ENCODE peak calls at places on chromosomes 12 and 14, in six cellular contexts. L is heart right ventricle, I is transverse colon, J is choroid plexus epithelial cell, A is IMR-90, R is lung. M is an unnamed sample.

GRCh38 chr14:99995700-99996356 is 69.4 kb upstream of the EVL start:
- DNase-seq in L (no peak), I (peak), J (peak), A (peak), R (peak), M (peak)

GRCh38 chr12:101298426-101298825 is 18.5 kb downstream of the UTP20 start:
- DNase-seq in L (no peak), I (no peak), J (peak), A (peak), R (no peak), M (no peak)

GRCh38 chr12:56574210-56574609 is 52.6 kb downstream of the RBMS2 start:
- DNase-seq in L (no peak), I (no peak), J (peak), A (peak), R (no peak), M (no peak)

GRCh38 chr12:12010277-12011031 is 60.3 kb upstream of the BCL2L14 start:
- DNase-seq in L (peak), I (peak), J (peak), A (peak), R (peak), M (peak)

GRCh38 chr12:111192657-111193056 is 176.2 kb downstream of the PHETA1 start:
- DNase-seq in L (no peak), I (no peak), J (peak), A (no peak), R (no peak), M (no peak)

GRCh38 chr12:1533602-1534304 is 60.6 kb downstream of the FBXL14 start:
- DNase-seq in L (no peak), I (peak), J (peak), A (peak), R (no peak), M (no peak)

GRCh38 chr12:62676521-62677307 is 210.1 kb downstream of the MON2 start:
- DNase-seq in L (no peak), I (no peak), J (no peak), A (no peak), R (no peak), M (no peak)

GRCh38 chr12:1920971-1921370 is 2.5 kb upstream of the CACNA2D4 start:
- DNase-seq in L (no peak), I (no peak), J (no peak), A (no peak), R (no peak), M (no peak)

GRCh38 chr12:9881988-9882387 is 699 bp downstream of the KLRF2 start:
- DNase-seq in L (no peak), I (no peak), J (no peak), A (no peak), R (no peak), M (no peak)

GRCh38 chr14:69235708-69236107 is 24.2 kb upstream of the GALNT16 start:
- DNase-seq in L (no peak), I (no peak), J (no peak), A (no peak), R (no peak), M (no peak)

GRCh38 chr14:21846227-21846885 is 172.7 kb upstream of the OR4E1 start:
- DNase-seq in L (no peak), I (peak), J (peak), A (peak), R (peak), M (peak)

GRCh38 chr12:124506145-124506831 is 61.1 kb downstream of the NCOR2 start:
- DNase-seq in L (peak), I (peak), J (peak), A (no peak), R (peak), M (peak)

GRCh38 chr12:79006306-79006705 is 141.7 kb downstream of the SYT1 start:
- DNase-seq in L (no peak), I (no peak), J (peak), A (peak), R (no peak), M (no peak)

GRCh38 chr12:114096461-114096860 is 130.3 kb upstream of the RBM19 start:
- DNase-seq in L (no peak), I (no peak), J (no peak), A (peak), R (no peak), M (no peak)

GRCh38 chr12:52372216-52373154 is 5.2 kb upstream of the KRT85 start:
- DNase-seq in L (peak), I (peak), J (peak), A (peak), R (peak), M (peak)

GRCh38 chr12:8078400-8078799 is 3.7 kb upstream of the NECAP1 start:
- DNase-seq in L (no peak), I (peak), J (peak), A (peak), R (no peak), M (peak)

GRCh38 chr14:93961610-93962009 is 14.8 kb downstream of the ASB2 start:
- DNase-seq in L (no peak), I (no peak), J (no peak), A (no peak), R (no peak), M (no peak)

GRCh38 chr14:76112889-76113611 is 38.7 kb upstream of the GPATCH2L start:
- DNase-seq in L (no peak), I (no peak), J (no peak), A (no peak), R (no peak), M (no peak)

GRCh38 chr12:108815369-108815768 is 42.0 kb downstream of the SSH1 start:
- DNase-seq in L (no peak), I (no peak), J (no peak), A (no peak), R (no peak), M (peak)

GRCh38 chr14:54312166-54312801 is 84.5 kb upstream of the CDKN3 start:
- DNase-seq in L (no peak), I (no peak), J (peak), A (peak), R (no peak), M (no peak)

GRCh38 chr14:106203438-106203837 is 677.1 kb downstream of the TMEM121 start:
- DNase-seq in L (no peak), I (no peak), J (no peak), A (no peak), R (no peak), M (no peak)

GRCh38 chr14:106207316-106207715 is 680.9 kb downstream of the TMEM121 start:
- DNase-seq in L (no peak), I (no peak), J (no peak), A (no peak), R (no peak), M (no peak)

GRCh38 chr14:106201376-106201775 is 675.0 kb downstream of the TMEM121 start:
- DNase-seq in L (no peak), I (no peak), J (no peak), A (no peak), R (no peak), M (no peak)

GRCh38 chr14:106200539-106201310 is 674.3 kb downstream of the TMEM121 start:
- DNase-seq in L (no peak), I (no peak), J (no peak), A (no peak), R (no peak), M (no peak)

GRCh38 chr14:106204063-106204462 is 677.7 kb downstream of the TMEM121 start:
- DNase-seq in L (no peak), I (no peak), J (no peak), A (no peak), R (no peak), M (no peak)
- TF ChIP-seq CTCF in L (no peak), I (no peak), J (no peak), A (no peak), R (no peak), M (no peak)

GRCh38 chr12:51321882-51322281 is 2.1 kb downstream of the BIN2 start:
- DNase-seq in L (no peak), I (no peak), J (no peak), A (no peak), R (no peak), M (no peak)

GRCh38 chr12:51318846-51319570 is 5.0 kb downstream of the BIN2 start:
- DNase-seq in L (no peak), I (peak), J (no peak), A (no peak), R (peak), M (peak)

GRCh38 chr12:51322452-51322851 is 1.5 kb downstream of the BIN2 start:
- DNase-seq in L (no peak), I (no peak), J (no peak), A (no peak), R (no peak), M (no peak)

GRCh38 chr12:51320311-51320694 is 3.7 kb downstream of the BIN2 start:
- DNase-seq in L (no peak), I (no peak), J (no peak), A (no peak), R (no peak), M (no peak)

GRCh38 chr12:51320695-51321320 is 3.2 kb downstream of the BIN2 start:
- DNase-seq in L (no peak), I (peak), J (peak), A (peak), R (no peak), M (no peak)
- H3K4me3 ChIP-seq in L (no peak), I (no peak), J (no peak), A (no peak), R (no peak), M (no peak)

GRCh38 chr14:64109821-64110554 is 184.2 kb downstream of the ESR2 start:
- DNase-seq in L (no peak), I (no peak), J (peak), A (peak), R (no peak), M (no peak)
- TF ChIP-seq CTCF in L (no peak), I (no peak), J (no peak), A (no peak), R (no peak), M (no peak)

GRCh38 chr12:128693771-128694170 is 130.0 kb downstream of the SLC15A4 start:
- DNase-seq in L (no peak), I (no peak), J (no peak), A (no peak), R (no peak), M (no peak)

GRCh38 chr12:128693115-128693514 is 130.6 kb downstream of the SLC15A4 start:
- DNase-seq in L (no peak), I (no peak), J (no peak), A (no peak), R (no peak), M (no peak)

GRCh38 chr12:128687851-128688250 is 135.9 kb downstream of the SLC15A4 start:
- DNase-seq in L (no peak), I (no peak), J (no peak), A (no peak), R (no peak), M (no peak)

GRCh38 chr12:128694445-128694844 is 129.3 kb downstream of the SLC15A4 start:
- DNase-seq in L (no peak), I (no peak), J (no peak), A (no peak), R (no peak), M (no peak)

GRCh38 chr12:128690641-128691040 is 133.1 kb downstream of the SLC15A4 start:
- DNase-seq in L (no peak), I (no peak), J (no peak), A (no peak), R (no peak), M (no peak)
- H3K4me3 ChIP-seq in L (no peak), I (no peak), J (no peak), A (no peak), R (no peak), M (no peak)

GRCh38 chr12:70692681-70693288 is 55.6 kb upstream of the PTPRB start:
- DNase-seq in L (no peak), I (no peak), J (peak), A (peak), R (no peak), M (no peak)
- TF ChIP-seq CTCF in L (peak), I (peak), J (peak), A (peak), R (no peak), M (no peak)

DNA sequence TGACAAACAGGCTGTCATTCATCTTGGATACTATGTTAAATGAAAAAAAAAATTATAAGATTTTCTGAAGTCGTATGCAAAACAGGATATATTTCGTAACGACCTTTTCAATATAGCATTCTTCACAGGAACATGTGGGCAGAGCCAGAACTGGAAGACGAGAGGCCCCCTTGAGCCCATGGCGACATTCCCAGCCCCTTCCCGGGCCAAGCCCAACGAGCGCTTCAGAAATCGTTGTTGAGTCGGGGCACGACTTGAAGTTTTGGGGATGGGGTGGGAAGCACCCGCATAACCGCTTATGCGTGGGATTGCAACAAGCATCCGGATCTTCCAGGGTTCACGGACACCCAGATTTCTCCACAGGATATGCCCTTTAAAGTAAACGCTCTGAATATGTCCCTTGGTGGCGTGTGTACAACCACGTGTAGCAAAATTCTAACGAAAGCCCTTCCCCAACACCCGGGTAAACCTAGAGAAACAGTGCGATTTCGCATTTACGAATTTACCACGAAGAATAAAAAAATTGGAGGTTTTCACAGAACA is 735 bp downstream of the C14orf39 start:
- DNase-seq in L (no peak), I (no peak), J (no peak), A (no peak), R (no peak), M (no peak)
- H3K4me3 ChIP-seq in L (no peak), I (peak), J (peak), A (peak), R (no peak), M (peak)

GRCh38 chr14:36863271-36863670 is 201.6 kb downstream of the PAX9 start:
- DNase-seq in L (no peak), I (no peak), J (peak), A (no peak), R (no peak), M (no peak)
- TF ChIP-seq CTCF in L (no peak), I (no peak), J (no peak), A (peak), R (no peak), M (no peak)

M was measured in thyroid gland.